ENCODE peak calls at places on chromosomes 7 and 10, in eight cellular contexts. One of them, this sample, is unnamed.

GRCh38 chr10:76206797-76207352 is 775.5 kb downstream of the LRMDA start:
- DNase-seq in mesendoderm: no peak
- DNase-seq in MM.1S: no peak
- DNase-seq in upper lobe of right lung: no peak
- DNase-seq in heart right ventricle: no peak
- DNase-seq in colonic mucosa: no peak
- DNase-seq in HepG2: no peak
- DNase-seq in adrenal gland: no peak
- DNase-seq in this sample: no peak

GRCh38 chr7:15747187-15748111 is 61.0 kb upstream of the MEOX2 start:
- DNase-seq in colonic mucosa: no peak
- DNase-seq in upper lobe of right lung: no peak
- DNase-seq in mesendoderm: no peak
- DNase-seq in adrenal gland: peak; percentile 85
- DNase-seq in HepG2: no peak
- DNase-seq in heart right ventricle: no peak
- DNase-seq in MM.1S: no peak
- DNase-seq in this sample: no peak

GRCh38 chr7:96273716-96274115 is 48.2 kb downstream of the SLC25A13 start:
- DNase-seq in mesendoderm: no peak
- DNase-seq in MM.1S: no peak
- DNase-seq in adrenal gland: no peak
- DNase-seq in HepG2: no peak
- DNase-seq in colonic mucosa: no peak
- DNase-seq in heart right ventricle: no peak
- DNase-seq in upper lobe of right lung: no peak
- DNase-seq in this sample: no peak

GRCh38 chr10:114256041-114256765 is 17.1 kb downstream of the VWA2 start:
- DNase-seq in heart right ventricle: no peak
- DNase-seq in adrenal gland: no peak
- DNase-seq in upper lobe of right lung: no peak
- DNase-seq in colonic mucosa: no peak
- DNase-seq in mesendoderm: no peak
- DNase-seq in HepG2: no peak
- DNase-seq in MM.1S: no peak
- DNase-seq in this sample: no peak

GRCh38 chr7:32892521-32893224 is 1.1 kb upstream of the KBTBD2 start:
- DNase-seq in upper lobe of right lung: peak; percentile 72
- DNase-seq in colonic mucosa: peak; percentile 54
- DNase-seq in mesendoderm: peak; percentile 25
- DNase-seq in MM.1S: peak; percentile 55
- DNase-seq in HepG2: no peak
- DNase-seq in heart right ventricle: peak; percentile 36
- DNase-seq in adrenal gland: peak; percentile 64
- DNase-seq in this sample: peak; percentile 91

GRCh38 chr7:151432658-151433521 is 7.1 kb downstream of the CRYGN start:
- DNase-seq in upper lobe of right lung: peak; percentile 58
- DNase-seq in HepG2: no peak
- DNase-seq in colonic mucosa: no peak
- DNase-seq in heart right ventricle: no peak
- DNase-seq in adrenal gland: no peak
- DNase-seq in mesendoderm: no peak
- DNase-seq in MM.1S: peak; percentile 30
- DNase-seq in this sample: no peak

GRCh38 chr10:103154464-103155299 is 38.4 kb downstream of the NT5C2 start:
- DNase-seq in colonic mucosa: no peak
- DNase-seq in mesendoderm: peak; percentile 63
- DNase-seq in upper lobe of right lung: no peak
- DNase-seq in HepG2: peak; percentile 66
- DNase-seq in MM.1S: no peak
- DNase-seq in heart right ventricle: no peak
- DNase-seq in adrenal gland: no peak
- DNase-seq in this sample: no peak

GRCh38 chr10:31928531-31929259 is at the start of gene ARHGAP12:
- DNase-seq in MM.1S: peak; percentile 86
- DNase-seq in heart right ventricle: peak; percentile 94
- DNase-seq in adrenal gland: peak; percentile 95
- DNase-seq in mesendoderm: peak; percentile 92
- DNase-seq in upper lobe of right lung: peak; percentile 96
- DNase-seq in colonic mucosa: peak; percentile 95
- DNase-seq in HepG2: peak; percentile 74
- DNase-seq in this sample: peak; percentile 97

GRCh38 chr10:114653926-114654325 is 4.1 kb downstream of the ABLIM1 start:
- DNase-seq in adrenal gland: no peak
- DNase-seq in HepG2: no peak
- DNase-seq in colonic mucosa: no peak
- DNase-seq in heart right ventricle: peak; percentile 45
- DNase-seq in mesendoderm: no peak
- DNase-seq in upper lobe of right lung: no peak
- DNase-seq in MM.1S: no peak
- DNase-seq in this sample: no peak

GRCh38 chr10:120386896-120387295 is 70.1 kb upstream of the PLPP4 start:
- DNase-seq in mesendoderm: no peak
- DNase-seq in colonic mucosa: no peak
- DNase-seq in adrenal gland: no peak
- DNase-seq in heart right ventricle: no peak
- DNase-seq in HepG2: no peak
- DNase-seq in MM.1S: no peak
- DNase-seq in upper lobe of right lung: no peak
- DNase-seq in this sample: no peak

GRCh38 chr7:101536232-101536631 is 92.9 kb downstream of the MYL10 start:
- DNase-seq in MM.1S: no peak
- DNase-seq in heart right ventricle: peak; percentile 57
- DNase-seq in HepG2: peak; percentile 74
- DNase-seq in adrenal gland: peak; percentile 79
- DNase-seq in upper lobe of right lung: no peak
- DNase-seq in mesendoderm: no peak
- DNase-seq in colonic mucosa: no peak
- DNase-seq in this sample: no peak

GRCh38 chr10:15485684-15486316 is 114.7 kb upstream of the FAM171A1 start:
- DNase-seq in heart right ventricle: no peak
- DNase-seq in mesendoderm: no peak
- DNase-seq in upper lobe of right lung: no peak
- DNase-seq in adrenal gland: peak; percentile 60
- DNase-seq in MM.1S: no peak
- DNase-seq in colonic mucosa: no peak
- DNase-seq in HepG2: no peak
- DNase-seq in this sample: no peak

GRCh38 chr7:98322331-98323260 is 41.1 kb downstream of the BRI3 start:
- DNase-seq in colonic mucosa: no peak
- DNase-seq in HepG2: peak; percentile 7
- DNase-seq in mesendoderm: peak; percentile 43
- DNase-seq in MM.1S: no peak
- DNase-seq in upper lobe of right lung: peak; percentile 57
- DNase-seq in heart right ventricle: no peak
- DNase-seq in adrenal gland: no peak
- DNase-seq in this sample: no peak

GRCh38 chr10:30182191-30183075 is 123.0 kb upstream of the JCAD start:
- DNase-seq in MM.1S: no peak
- DNase-seq in heart right ventricle: no peak
- DNase-seq in adrenal gland: no peak
- DNase-seq in upper lobe of right lung: no peak
- DNase-seq in colonic mucosa: no peak
- DNase-seq in mesendoderm: peak; percentile 74
- DNase-seq in HepG2: peak; percentile 59
- DNase-seq in this sample: no peak

GRCh38 chr10:46536171-46536570 is 20.3 kb downstream of the GPRIN2 start:
- DNase-seq in mesendoderm: no peak
- DNase-seq in upper lobe of right lung: peak; percentile 63
- DNase-seq in HepG2: no peak
- DNase-seq in colonic mucosa: no peak
- DNase-seq in MM.1S: no peak
- DNase-seq in adrenal gland: no peak
- DNase-seq in heart right ventricle: no peak
- DNase-seq in this sample: peak; percentile 59

GRCh38 chr7:87494454-87494853 is 19.0 kb upstream of the ABCB4 start:
- DNase-seq in adrenal gland: no peak
- DNase-seq in HepG2: no peak
- DNase-seq in MM.1S: no peak
- DNase-seq in colonic mucosa: no peak
- DNase-seq in heart right ventricle: no peak
- DNase-seq in mesendoderm: no peak
- DNase-seq in upper lobe of right lung: no peak
- DNase-seq in this sample: no peak

GRCh38 chr7:136900005-136900404 is 31.6 kb downstream of the CHRM2 start:
- DNase-seq in MM.1S: no peak
- DNase-seq in HepG2: no peak
- DNase-seq in adrenal gland: no peak
- DNase-seq in upper lobe of right lung: no peak
- DNase-seq in colonic mucosa: no peak
- DNase-seq in mesendoderm: peak; percentile 69
- DNase-seq in heart right ventricle: no peak
- DNase-seq in this sample: no peak

GRCh38 chr10:43204394-43204942 is 62.4 kb downstream of the RASGEF1A start:
- DNase-seq in mesendoderm: no peak
- DNase-seq in heart right ventricle: no peak
- DNase-seq in upper lobe of right lung: no peak
- DNase-seq in adrenal gland: peak; percentile 48
- DNase-seq in colonic mucosa: no peak
- DNase-seq in MM.1S: no peak
- DNase-seq in HepG2: no peak
- DNase-seq in this sample: no peak

GRCh38 chr7:155653773-155654172 is 9.3 kb downstream of the RBM33 start:
- DNase-seq in mesendoderm: no peak
- DNase-seq in colonic mucosa: no peak
- DNase-seq in heart right ventricle: no peak
- DNase-seq in HepG2: no peak
- DNase-seq in MM.1S: no peak
- DNase-seq in upper lobe of right lung: peak; percentile 76
- DNase-seq in adrenal gland: no peak
- DNase-seq in this sample: no peak

GRCh38 chr10:4196948-4197390 is 412.0 kb upstream of the KLF6 start:
- DNase-seq in colonic mucosa: no peak
- DNase-seq in MM.1S: no peak
- DNase-seq in adrenal gland: no peak
- DNase-seq in upper lobe of right lung: no peak
- DNase-seq in HepG2: no peak
- DNase-seq in mesendoderm: no peak
- DNase-seq in heart right ventricle: no peak
- DNase-seq in this sample: no peak
- H3K27ac ChIP-seq in colonic mucosa: no peak overlapping the region
- H3K27ac ChIP-seq in MM.1S: peak overlapping the region; percentile 34
- H3K27ac ChIP-seq in adrenal gland: no peak overlapping the region
- H3K27ac ChIP-seq in upper lobe of right lung: no peak overlapping the region
- H3K27ac ChIP-seq in HepG2: no peak overlapping the region
- H3K27ac ChIP-seq in mesendoderm: no peak overlapping the region
- H3K27ac ChIP-seq in heart right ventricle: peak overlapping the region; percentile 37
- H3K27ac ChIP-seq in this sample: no peak overlapping the region

DNA sequence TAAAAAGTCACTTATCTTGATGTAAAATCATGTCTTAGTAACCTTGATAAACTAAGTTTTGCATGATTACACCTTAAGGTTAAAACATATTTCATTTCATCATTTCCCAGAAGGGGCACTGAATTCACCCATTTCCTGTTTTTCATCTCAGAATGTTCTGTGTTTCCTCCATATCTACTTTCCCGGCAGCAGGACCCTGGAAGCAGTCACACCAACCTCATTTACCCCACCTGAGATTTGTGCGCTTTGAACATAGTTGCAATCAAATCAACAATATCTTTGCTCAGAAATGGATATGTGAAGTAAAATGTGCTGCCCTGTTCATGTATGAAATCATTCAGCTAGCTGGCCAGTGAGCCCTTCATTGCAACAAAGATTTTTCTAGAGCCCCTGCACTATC is 46.8 kb downstream of the IKZF1 start:
- DNase-seq in upper lobe of right lung: no peak
- DNase-seq in MM.1S: no peak
- DNase-seq in heart right ventricle: no peak
- DNase-seq in HepG2: no peak
- DNase-seq in mesendoderm: no peak
- DNase-seq in adrenal gland: no peak
- DNase-seq in colonic mucosa: no peak
- DNase-seq in this sample: no peak
- H3K27me3 ChIP-seq in upper lobe of right lung: no peaks in the 10 kb centered on the region
- H3K27me3 ChIP-seq in MM.1S: no peaks in the 10 kb centered on the region
- H3K27me3 ChIP-seq in heart right ventricle: no peaks in the 10 kb centered on the region
- H3K27me3 ChIP-seq in HepG2: peaks cover 33% of the 10 kb centered on the region
- H3K27me3 ChIP-seq in mesendoderm: no peaks in the 10 kb centered on the region
- H3K27me3 ChIP-seq in adrenal gland: no peaks in the 10 kb centered on the region
- H3K27me3 ChIP-seq in colonic mucosa: no peaks in the 10 kb centered on the region
- H3K27me3 ChIP-seq in this sample: no peaks in the 10 kb centered on the region

GRCh38 chr10:27490807-27491206 is 13.3 kb upstream of the RAB18 start:
- DNase-seq in HepG2: no peak
- DNase-seq in upper lobe of right lung: no peak
- DNase-seq in MM.1S: no peak
- DNase-seq in mesendoderm: no peak
- DNase-seq in adrenal gland: no peak
- DNase-seq in heart right ventricle: no peak
- DNase-seq in colonic mucosa: no peak
- DNase-seq in this sample: no peak
- H3K27ac ChIP-seq in HepG2: no peak overlapping the region
- H3K27ac ChIP-seq in upper lobe of right lung: no peak overlapping the region
- H3K27ac ChIP-seq in MM.1S: no peak overlapping the region
- H3K27ac ChIP-seq in mesendoderm: no peak overlapping the region
- H3K27ac ChIP-seq in adrenal gland: no peak overlapping the region
- H3K27ac ChIP-seq in heart right ventricle: no peak overlapping the region
- H3K27ac ChIP-seq in colonic mucosa: no peak overlapping the region
- H3K27ac ChIP-seq in this sample: no peak overlapping the region

DNA sequence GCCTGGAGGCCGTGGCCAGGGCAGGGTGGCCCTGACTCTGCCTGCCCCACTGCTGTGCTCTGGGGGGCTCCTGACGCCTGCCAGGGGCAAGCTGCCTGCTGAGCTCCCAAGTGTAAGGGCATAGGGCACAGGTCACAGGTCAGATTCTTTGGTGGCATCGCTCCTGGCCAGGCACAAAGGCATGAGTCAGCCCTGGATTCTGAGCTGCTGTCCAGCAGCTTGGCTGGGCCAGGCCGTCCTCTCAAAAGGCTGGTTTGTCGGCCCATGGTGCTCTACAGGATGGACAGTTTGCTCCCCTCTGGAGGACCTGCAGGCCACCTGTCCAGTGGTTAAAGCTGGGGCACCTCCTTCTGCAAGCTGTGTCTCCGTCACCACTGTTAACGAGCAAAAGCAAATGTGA is 2.9 kb downstream of the ADGRA1 start:
- DNase-seq in MM.1S: no peak
- DNase-seq in heart right ventricle: no peak
- DNase-seq in colonic mucosa: no peak
- DNase-seq in HepG2: no peak
- DNase-seq in adrenal gland: no peak
- DNase-seq in mesendoderm: no peak
- DNase-seq in upper lobe of right lung: no peak
- DNase-seq in this sample: no peak
- H3K27me3 ChIP-seq in MM.1S: peaks cover 39% of the 10 kb centered on the region
- H3K27me3 ChIP-seq in heart right ventricle: peaks cover 30% of the 10 kb centered on the region
- H3K27me3 ChIP-seq in colonic mucosa: peaks cover 37% of the 10 kb centered on the region
- H3K27me3 ChIP-seq in HepG2: peaks cover 86% of the 10 kb centered on the region
- H3K27me3 ChIP-seq in adrenal gland: peaks cover 56% of the 10 kb centered on the region
- H3K27me3 ChIP-seq in mesendoderm: peaks cover 26% of the 10 kb centered on the region
- H3K27me3 ChIP-seq in upper lobe of right lung: peaks cover 57% of the 10 kb centered on the region
- H3K27me3 ChIP-seq in this sample: peaks cover 2% of the 10 kb centered on the region

GRCh38 chr7:133197972-133198544 is 54.8 kb upstream of the EXOC4 start:
- DNase-seq in upper lobe of right lung: no peak
- DNase-seq in heart right ventricle: no peak
- DNase-seq in adrenal gland: no peak
- DNase-seq in mesendoderm: peak; percentile 52
- DNase-seq in MM.1S: no peak
- DNase-seq in HepG2: no peak
- DNase-seq in colonic mucosa: no peak
- DNase-seq in this sample: no peak
- H3K27ac ChIP-seq in upper lobe of right lung: no peak overlapping the region
- H3K27ac ChIP-seq in heart right ventricle: no peak overlapping the region
- H3K27ac ChIP-seq in adrenal gland: no peak overlapping the region
- H3K27ac ChIP-seq in mesendoderm: no peak overlapping the region
- H3K27ac ChIP-seq in MM.1S: no peak overlapping the region
- H3K27ac ChIP-seq in HepG2: no peak overlapping the region
- H3K27ac ChIP-seq in colonic mucosa: no peak overlapping the region
- H3K27ac ChIP-seq in this sample: no peak overlapping the region

GRCh38 chr7:27211694-27212316 is 11.9 kb upstream of the HOXA13 start:
- DNase-seq in MM.1S: no peak
- DNase-seq in colonic mucosa: no peak
- DNase-seq in HepG2: no peak
- DNase-seq in upper lobe of right lung: no peak
- DNase-seq in mesendoderm: no peak
- DNase-seq in heart right ventricle: no peak
- DNase-seq in adrenal gland: no peak
- DNase-seq in this sample: no peak
- H3K27me3 ChIP-seq in MM.1S: no peaks in the 10 kb centered on the region
- H3K27me3 ChIP-seq in colonic mucosa: peaks cover 8% of the 10 kb centered on the region
- H3K27me3 ChIP-seq in HepG2: peaks cover 75% of the 10 kb centered on the region
- H3K27me3 ChIP-seq in upper lobe of right lung: peaks cover 88% of the 10 kb centered on the region
- H3K27me3 ChIP-seq in mesendoderm: peaks cover 59% of the 10 kb centered on the region
- H3K27me3 ChIP-seq in heart right ventricle: peaks cover 14% of the 10 kb centered on the region
- H3K27me3 ChIP-seq in adrenal gland: peaks cover 61% of the 10 kb centered on the region
- H3K27me3 ChIP-seq in this sample: peaks cover 9% of the 10 kb centered on the region